ENCODE peak calls at places on chromosomes 2 and 18, in six cellular contexts. W is neural progenitor cell, T is HCT116, C is GM23248, G is MM.1S, J is PC-3. P is an unnamed sample. For H3K4me1, the result is how much of the 10 kb centered on the place peaks cover.

GRCh38 chr2:1766400-1766799 is 22.1 kb upstream of the PXDN start:
- DNase-seq in W (no peak), T (no peak), C (no peak), G (no peak), J (no peak), P (no peak)

GRCh38 chr18:63237486-63237885 is 82.1 kb downstream of the BCL2 start:
- DNase-seq in W (no peak), T (no peak), C (no peak), G (no peak), J (peak), P (peak)

GRCh38 chr18:22567794-22568193 is 150.1 kb upstream of the CTAGE1 start:
- DNase-seq in W (no peak), T (peak), C (no peak), G (no peak), J (no peak), P (no peak)

GRCh38 chr2:118019821-118020220 is 6.0 kb upstream of the CCDC93 start:
- DNase-seq in W (no peak), T (no peak), C (no peak), G (no peak), J (no peak), P (no peak)

GRCh38 chr18:2050016-2050415 is 521.3 kb downstream of the METTL4 start:
- DNase-seq in W (no peak), T (no peak), C (no peak), G (no peak), J (no peak), P (no peak)

GRCh38 chr2:158357699-158358098 is 98.9 kb downstream of the CCDC148 start:
- DNase-seq in W (no peak), T (no peak), C (no peak), G (no peak), J (peak), P (no peak)

GRCh38 chr2:25042321-25043240 is 705 bp downstream of the EFR3B start:
- DNase-seq in W (peak), T (no peak), C (peak), G (peak), J (peak), P (peak)

GRCh38 chr2:160534249-160534648 is 40.6 kb upstream of the RBMS1 start:
- DNase-seq in W (no peak), T (no peak), C (peak), G (no peak), J (no peak), P (no peak)

GRCh38 chr2:143950675-143951074 is 569.2 kb downstream of the ZEB2 start:
- DNase-seq in W (no peak), T (no peak), C (no peak), G (no peak), J (peak), P (no peak)

GRCh38 chr2:32647180-32647651 is 19.4 kb downstream of the TTC27 start:
- DNase-seq in W (no peak), T (no peak), C (peak), G (no peak), J (no peak), P (no peak)

GRCh38 chr18:35956226-35956625 is 16.3 kb upstream of the RMP24 start:
- DNase-seq in W (no peak), T (no peak), C (no peak), G (no peak), J (no peak), P (no peak)

GRCh38 chr2:165470351-165470750 is 853 bp downstream of the CSRNP3 start:
- DNase-seq in W (no peak), T (no peak), C (no peak), G (no peak), J (no peak), P (no peak)

GRCh38 chr2:201807452-201807980 is 1.2 kb downstream of the CDK15 start:
- DNase-seq in W (no peak), T (no peak), C (peak), G (no peak), J (no peak), P (peak)

GRCh38 chr18:7177131-7177744 is 53.7 kb upstream of the LRRC30 start:
- DNase-seq in W (peak), T (no peak), C (peak), G (peak), J (peak), P (peak)

GRCh38 chr2:117958186-117958585 is 55.7 kb downstream of the CCDC93 start:
- DNase-seq in W (no peak), T (no peak), C (peak), G (no peak), J (peak), P (peak)

GRCh38 chr2:20562540-20563225 is 88.2 kb downstream of the HS1BP3 start:
- DNase-seq in W (peak), T (no peak), C (no peak), G (no peak), J (no peak), P (no peak)

GRCh38 chr2:196239622-196240587 is 68.5 kb upstream of the STK17B start:
- DNase-seq in W (no peak), T (peak), C (peak), G (peak), J (peak), P (no peak)

GRCh38 chr2:223949241-223949640 is 4.1 kb upstream of the WDFY1 start:
- DNase-seq in W (no peak), T (no peak), C (no peak), G (no peak), J (no peak), P (no peak)

GRCh38 chr2:218582085-218582484 is 13.4 kb downstream of the CNOT9 start:
- DNase-seq in W (no peak), T (no peak), C (peak), G (no peak), J (peak), P (no peak)

GRCh38 chr2:229463941-229464340 is 192.9 kb upstream of the PID1 start:
- DNase-seq in W (no peak), T (no peak), C (no peak), G (no peak), J (no peak), P (no peak)

GRCh38 chr2:160859086-160859485 is 301.1 kb upstream of the TANK start:
- DNase-seq in W (no peak), T (no peak), C (no peak), G (peak), J (peak), P (peak)

GRCh38 chr18:62856294-62856693 is 141.0 kb downstream of the PHLPP1 start:
- DNase-seq in W (no peak), T (no peak), C (no peak), G (no peak), J (no peak), P (no peak)

GRCh38 chr2:191631754-191632153 is 46.2 kb upstream of the NABP1 start:
- DNase-seq in W (no peak), T (no peak), C (peak), G (no peak), J (peak), P (peak)

GRCh38 chr2:50344509-50345106 is 687.3 kb downstream of the NRXN1 start:
- DNase-seq in W (peak), T (no peak), C (no peak), G (no peak), J (no peak), P (no peak)

GRCh38 chr2:101679037-101679726 is 18.3 kb upstream of the MAP4K4 start:
- DNase-seq in W (no peak), T (no peak), C (peak), G (no peak), J (peak), P (no peak)

GRCh38 chr2:112924855-112925254 is 13.9 kb downstream of the IL37 start:
- DNase-seq in W (no peak), T (no peak), C (no peak), G (no peak), J (no peak), P (peak)

GRCh38 chr2:206443735-206444527 is 599 bp downstream of the ADAM23 start:
- DNase-seq in W (peak), T (no peak), C (peak), G (peak), J (peak), P (peak)
- H3K4me1 ChIP-seq in W (under half), T (under half), C (under half), G (under half), J (under half), P (under half)

GRCh38 chr2:56013475-56013874 is 89.9 kb upstream of the EFEMP1 start:
- DNase-seq in W (no peak), T (no peak), C (no peak), G (no peak), J (no peak), P (no peak)

GRCh38 chr2:56009758-56010534 is 86.4 kb upstream of the EFEMP1 start:
- DNase-seq in W (peak), T (peak), C (peak), G (peak), J (peak), P (peak)

GRCh38 chr2:56012216-56012615 is 88.6 kb upstream of the EFEMP1 start:
- DNase-seq in W (no peak), T (no peak), C (no peak), G (no peak), J (no peak), P (no peak)

GRCh38 chr2:56011624-56012023 is 88.0 kb upstream of the EFEMP1 start:
- DNase-seq in W (no peak), T (no peak), C (no peak), G (no peak), J (no peak), P (no peak)

DNA sequence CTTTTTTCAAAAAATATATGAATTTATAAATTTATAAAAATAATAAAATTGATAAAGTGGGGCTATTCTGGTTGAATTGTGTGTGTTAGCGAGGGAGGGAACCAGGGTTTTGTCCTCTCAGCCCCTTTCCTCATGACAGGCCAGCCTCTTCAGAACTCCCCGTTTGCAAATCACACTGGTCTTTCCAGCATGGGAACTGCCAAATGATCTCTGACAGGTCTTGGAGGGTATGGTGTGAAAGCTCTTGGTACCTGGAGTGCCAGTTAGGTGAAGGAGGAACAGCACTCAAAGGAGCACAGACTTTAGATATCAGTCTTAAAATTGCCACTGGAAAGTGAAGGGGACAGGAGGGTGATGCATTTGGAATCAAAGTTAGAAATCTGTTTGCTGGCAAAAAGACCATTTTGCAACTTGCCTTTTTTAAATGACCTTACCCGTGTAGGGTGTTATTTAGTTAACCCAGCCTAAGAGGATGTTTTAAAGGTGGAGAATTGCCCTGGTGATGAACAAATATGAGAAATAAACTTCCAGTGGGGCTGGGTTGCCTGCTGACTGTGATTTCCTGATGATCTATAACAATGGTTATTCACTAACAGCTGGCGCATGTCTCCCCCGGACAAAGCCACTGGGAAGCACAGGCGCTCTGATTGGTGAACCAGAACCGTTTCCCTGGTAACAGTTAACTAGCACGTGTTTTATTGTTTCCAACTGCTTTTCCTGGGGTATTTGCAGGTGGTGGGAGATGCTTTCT is 85.3 kb upstream of the EFEMP1 start:
- DNase-seq in W (peak), T (no peak), C (peak), G (no peak), J (peak), P (peak)
- TF ChIP-seq EZH2phosphoT487 in W (no peak), T (no peak), C (no peak), G (no peak), J (no peak), P (no peak)

GRCh38 chr2:96145028-96145939 is at the start of gene DUSP2:
- DNase-seq in W (peak), T (peak), C (peak), G (peak), J (peak), P (peak)
- H3K4me1 ChIP-seq in W (under half), T (under half), C (under half), G (under half), J (under half), P (under half)

GRCh38 chr18:13661051-13661778 is 65.1 kb downstream of the FAM210A start:
- DNase-seq in W (no peak), T (no peak), C (no peak), G (no peak), J (no peak), P (no peak)

GRCh38 chr18:13660510-13660909 is 65.8 kb downstream of the FAM210A start:
- DNase-seq in W (no peak), T (no peak), C (peak), G (no peak), J (no peak), P (no peak)

GRCh38 chr18:13657974-13658373 is 68.4 kb downstream of the FAM210A start:
- DNase-seq in W (no peak), T (no peak), C (no peak), G (no peak), J (no peak), P (no peak)

GRCh38 chr18:13658444-13659204 is 67.7 kb downstream of the FAM210A start:
- DNase-seq in W (no peak), T (no peak), C (no peak), G (no peak), J (no peak), P (no peak)

GRCh38 chr18:13661779-13662271 is 64.5 kb downstream of the FAM210A start:
- DNase-seq in W (no peak), T (no peak), C (no peak), G (no peak), J (no peak), P (no peak)
- TF ChIP-seq EZH2phosphoT487 in W (no peak), T (no peak), C (no peak), G (no peak), J (no peak), P (no peak)

GRCh38 chr2:10228611-10229365 is 73.9 kb upstream of the HPCAL1 start:
- DNase-seq in W (peak), T (no peak), C (no peak), G (no peak), J (no peak), P (peak)

GRCh38 chr2:10232096-10232815 is 70.4 kb upstream of the HPCAL1 start:
- DNase-seq in W (no peak), T (no peak), C (no peak), G (no peak), J (no peak), P (no peak)

GRCh38 chr2:10229462-10230099 is 73.1 kb upstream of the HPCAL1 start:
- DNase-seq in W (peak), T (no peak), C (no peak), G (no peak), J (no peak), P (no peak)

GRCh38 chr2:10231551-10232085 is 71.1 kb upstream of the HPCAL1 start:
- DNase-seq in W (no peak), T (no peak), C (no peak), G (no peak), J (no peak), P (no peak)

DNA sequence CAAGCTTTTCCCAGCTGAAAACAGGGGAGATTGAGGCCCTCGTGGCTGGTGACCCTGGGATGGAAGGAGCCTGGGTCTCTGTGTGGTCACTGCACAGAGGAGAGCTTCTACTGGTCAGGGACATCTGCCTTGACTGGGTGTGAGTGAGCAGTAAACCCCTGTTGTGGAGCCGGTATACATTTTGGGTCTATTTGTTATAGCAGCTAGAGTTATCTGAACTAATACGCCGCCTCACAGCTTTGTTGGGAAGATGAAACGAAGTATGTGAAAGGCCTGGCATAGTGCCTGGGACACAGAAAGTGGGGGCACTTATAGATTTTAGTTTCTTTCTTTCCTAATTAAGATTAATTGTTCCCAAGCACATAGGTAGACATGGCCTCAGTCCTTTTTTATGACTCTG is 72.2 kb upstream of the HPCAL1 start:
- DNase-seq in W (no peak), T (no peak), C (no peak), G (no peak), J (no peak), P (no peak)
- H3K4me1 ChIP-seq in W (under half), T (under half), C (under half), G (under half), J (under half), P (under half)

GRCh38 chr18:68234115-68234514 is 480.8 kb downstream of the TMX3 start:
- DNase-seq in W (no peak), T (no peak), C (no peak), G (no peak), J (no peak), P (no peak)
- TF ChIP-seq EZH2phosphoT487 in W (no peak), T (no peak), C (no peak), G (no peak), J (no peak), P (no peak)

GRCh38 chr2:98911126-98911375 is 25.0 kb downstream of the CRACDL start:
- DNase-seq in W (no peak), T (no peak), C (no peak), G (no peak), J (no peak), P (no peak)

GRCh38 chr2:98912957-98913915 is 22.8 kb downstream of the CRACDL start:
- DNase-seq in W (no peak), T (no peak), C (peak), G (no peak), J (peak), P (no peak)

GRCh38 chr2:98912221-98912851 is 23.7 kb downstream of the CRACDL start:
- DNase-seq in W (no peak), T (peak), C (peak), G (no peak), J (peak), P (peak)

GRCh38 chr2:98910349-98911125 is 25.5 kb downstream of the CRACDL start:
- DNase-seq in W (no peak), T (no peak), C (no peak), G (no peak), J (no peak), P (no peak)

DNA sequence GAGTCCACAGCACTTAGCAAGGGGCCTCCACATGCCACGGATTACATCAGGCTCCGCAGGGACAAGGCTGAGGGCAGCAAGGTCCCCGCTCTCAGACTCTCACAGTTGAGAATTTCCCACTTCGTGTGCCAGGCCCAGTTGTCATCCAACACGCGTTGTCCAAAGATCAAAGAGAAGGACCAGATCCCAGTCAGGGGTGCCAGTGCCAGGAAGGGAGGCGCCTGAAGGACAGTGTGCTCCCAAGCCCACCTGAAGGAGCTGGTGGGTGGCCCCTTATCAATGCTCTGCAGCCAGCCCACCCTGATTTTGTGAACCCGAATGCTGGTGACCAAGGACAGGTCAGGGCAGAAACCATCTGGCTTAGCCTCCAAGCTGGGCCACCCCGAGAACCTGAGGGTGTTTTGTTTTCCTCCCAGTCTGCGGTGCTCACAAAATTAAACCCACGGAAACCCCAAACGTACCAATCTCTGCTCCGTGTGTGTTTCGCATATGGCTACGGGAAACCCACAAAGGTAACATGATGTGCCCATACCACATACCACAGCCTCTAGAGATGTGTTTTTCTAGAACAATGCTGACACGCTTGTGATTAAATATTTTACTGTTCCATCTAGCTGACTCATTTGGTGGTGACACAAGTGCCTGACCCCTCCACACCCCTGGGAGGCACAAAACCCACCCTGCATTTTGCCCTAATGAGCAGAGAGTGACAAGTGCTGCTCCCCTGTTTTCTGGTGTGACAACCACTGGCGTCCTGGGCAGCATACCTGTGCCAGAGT is 24.5 kb downstream of the CRACDL start:
- DNase-seq in W (no peak), T (no peak), C (peak), G (no peak), J (peak), P (peak)
- H3K4me1 ChIP-seq in W (under half), T (under half), C (half or more), G (under half), J (half or more), P (under half)

GRCh38 chr2:239765911-239766310 is 259.2 kb downstream of the NDUFA10 start:
- DNase-seq in W (no peak), T (no peak), C (no peak), G (no peak), J (no peak), P (no peak)

GRCh38 chr2:239762106-239762505 is 263.0 kb downstream of the NDUFA10 start:
- DNase-seq in W (no peak), T (no peak), C (no peak), G (no peak), J (no peak), P (no peak)

GRCh38 chr2:239762742-239763269 is 262.3 kb downstream of the NDUFA10 start:
- DNase-seq in W (no peak), T (no peak), C (peak), G (no peak), J (no peak), P (no peak)

GRCh38 chr2:239765076-239765845 is 259.9 kb downstream of the NDUFA10 start:
- DNase-seq in W (no peak), T (no peak), C (no peak), G (no peak), J (no peak), P (no peak)

DNA sequence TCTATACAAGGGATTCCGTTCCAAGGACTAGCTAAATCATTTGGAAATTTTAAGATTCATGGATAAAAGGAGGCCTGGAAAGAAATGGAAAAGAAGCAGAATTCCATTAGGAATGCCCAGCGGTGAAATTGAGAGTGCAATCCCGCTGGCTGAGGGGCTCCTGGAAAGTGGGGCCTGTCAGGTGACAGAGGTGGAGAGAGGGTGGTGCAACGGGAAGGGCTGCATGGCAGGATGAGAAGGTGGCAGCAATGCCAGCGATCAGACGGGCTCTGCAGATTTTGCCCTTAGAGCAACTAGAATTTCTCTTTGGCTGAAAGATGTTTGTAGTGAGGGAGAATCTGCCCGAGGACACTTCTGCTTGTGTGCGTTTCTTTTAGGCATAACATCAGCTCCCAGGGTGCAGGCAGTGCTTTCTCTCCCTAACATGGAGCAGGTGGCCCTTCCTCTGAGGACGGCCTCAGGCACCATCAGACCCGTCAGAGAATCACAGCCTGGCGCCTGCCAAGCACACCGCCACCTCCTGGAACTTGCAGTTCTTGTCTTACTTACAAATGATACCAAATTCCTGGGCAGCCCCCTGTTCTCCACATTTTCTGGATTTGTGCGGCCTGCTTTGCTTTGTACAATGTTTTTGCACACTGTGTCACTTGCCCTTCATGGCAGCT is 261.6 kb downstream of the NDUFA10 start:
- DNase-seq in W (peak), T (no peak), C (peak), G (no peak), J (peak), P (no peak)
- TF ChIP-seq EZH2phosphoT487 in W (no peak), T (no peak), C (no peak), G (no peak), J (no peak), P (no peak)

P was measured in hepatocyte.